ENCODE peak calls at places on chromosomes 7 and 10, in ten cellular contexts. One of them, this sample, is unnamed.

GRCh38 chr10:80855348-80855971 is 317.8 kb downstream of the SH2D4B start:
- DNase-seq in brain microvascular endothelial cell: no peak
- DNase-seq in MG63: no peak
- DNase-seq in AG09309: no peak
- DNase-seq in psoas muscle: no peak
- DNase-seq in A549: peak
- DNase-seq in SK-N-SH: peak
- DNase-seq in CD8-positive, alpha-beta T cell: no peak
- DNase-seq in MM.1S: peak
- DNase-seq in SJSA1: no peak
- DNase-seq in this sample: no peak

GRCh38 chr10:36114913-36115312 is 472.8 kb upstream of the FZD8 start:
- DNase-seq in AG09309: peak
- DNase-seq in CD8-positive, alpha-beta T cell: no peak
- DNase-seq in MG63: no peak
- DNase-seq in MM.1S: no peak
- DNase-seq in SJSA1: peak
- DNase-seq in brain microvascular endothelial cell: peak
- DNase-seq in psoas muscle: no peak
- DNase-seq in SK-N-SH: no peak
- DNase-seq in A549: peak
- DNase-seq in this sample: peak

GRCh38 chr10:28677889-28678686 is 767 bp downstream of the BAMBI start:
- DNase-seq in brain microvascular endothelial cell: no peak
- DNase-seq in psoas muscle: peak
- DNase-seq in SJSA1: peak
- DNase-seq in AG09309: no peak
- DNase-seq in MG63: peak
- DNase-seq in A549: no peak
- DNase-seq in MM.1S: peak
- DNase-seq in CD8-positive, alpha-beta T cell: no peak
- DNase-seq in SK-N-SH: peak
- DNase-seq in this sample: no peak

GRCh38 chr7:80060218-80060806 is 74.3 kb upstream of the GNAI1 start:
- DNase-seq in AG09309: peak
- DNase-seq in MG63: no peak
- DNase-seq in SK-N-SH: peak
- DNase-seq in MM.1S: peak
- DNase-seq in CD8-positive, alpha-beta T cell: no peak
- DNase-seq in SJSA1: peak
- DNase-seq in brain microvascular endothelial cell: no peak
- DNase-seq in psoas muscle: no peak
- DNase-seq in A549: peak
- DNase-seq in this sample: peak

GRCh38 chr10:52390388-52390787 is 76.3 kb downstream of the DKK1 start:
- DNase-seq in brain microvascular endothelial cell: no peak
- DNase-seq in MG63: no peak
- DNase-seq in MM.1S: no peak
- DNase-seq in SJSA1: no peak
- DNase-seq in CD8-positive, alpha-beta T cell: no peak
- DNase-seq in AG09309: no peak
- DNase-seq in SK-N-SH: no peak
- DNase-seq in A549: no peak
- DNase-seq in psoas muscle: no peak
- DNase-seq in this sample: no peak

GRCh38 chr7:158591944-158592343 is 4.3 kb upstream of the PTPRN2 start:
- DNase-seq in SJSA1: no peak
- DNase-seq in psoas muscle: no peak
- DNase-seq in CD8-positive, alpha-beta T cell: no peak
- DNase-seq in A549: no peak
- DNase-seq in brain microvascular endothelial cell: no peak
- DNase-seq in AG09309: no peak
- DNase-seq in SK-N-SH: no peak
- DNase-seq in MG63: no peak
- DNase-seq in MM.1S: no peak
- DNase-seq in this sample: no peak

GRCh38 chr10:91610444-91610843 is 22.4 kb downstream of the PPP1R3C start:
- DNase-seq in brain microvascular endothelial cell: no peak
- DNase-seq in SK-N-SH: no peak
- DNase-seq in A549: no peak
- DNase-seq in MG63: no peak
- DNase-seq in AG09309: no peak
- DNase-seq in SJSA1: peak
- DNase-seq in MM.1S: no peak
- DNase-seq in psoas muscle: no peak
- DNase-seq in CD8-positive, alpha-beta T cell: no peak
- DNase-seq in this sample: no peak

GRCh38 chr10:79182122-79182521 is 113.4 kb downstream of the ZMIZ1 start:
- DNase-seq in A549: no peak
- DNase-seq in CD8-positive, alpha-beta T cell: no peak
- DNase-seq in AG09309: no peak
- DNase-seq in SK-N-SH: no peak
- DNase-seq in MM.1S: no peak
- DNase-seq in SJSA1: no peak
- DNase-seq in psoas muscle: no peak
- DNase-seq in brain microvascular endothelial cell: no peak
- DNase-seq in MG63: no peak
- DNase-seq in this sample: no peak

GRCh38 chr7:45324683-45325237 is 167.2 kb downstream of the RAMP3 start:
- DNase-seq in SK-N-SH: no peak
- DNase-seq in AG09309: no peak
- DNase-seq in SJSA1: no peak
- DNase-seq in MM.1S: no peak
- DNase-seq in A549: no peak
- DNase-seq in MG63: no peak
- DNase-seq in brain microvascular endothelial cell: no peak
- DNase-seq in CD8-positive, alpha-beta T cell: no peak
- DNase-seq in psoas muscle: no peak
- DNase-seq in this sample: no peak

GRCh38 chr10:117936136-117936535 is 110.6 kb downstream of the RAB11FIP2 start:
- DNase-seq in brain microvascular endothelial cell: no peak
- DNase-seq in MG63: peak
- DNase-seq in CD8-positive, alpha-beta T cell: no peak
- DNase-seq in AG09309: peak
- DNase-seq in SK-N-SH: no peak
- DNase-seq in MM.1S: no peak
- DNase-seq in A549: no peak
- DNase-seq in psoas muscle: peak
- DNase-seq in SJSA1: no peak
- DNase-seq in this sample: peak

GRCh38 chr10:49610015-49610734 is at the start of gene SLC18A3:
- DNase-seq in psoas muscle: no peak
- DNase-seq in brain microvascular endothelial cell: no peak
- DNase-seq in AG09309: no peak
- DNase-seq in CD8-positive, alpha-beta T cell: no peak
- DNase-seq in SK-N-SH: peak
- DNase-seq in MG63: peak
- DNase-seq in MM.1S: no peak
- DNase-seq in SJSA1: no peak
- DNase-seq in A549: no peak
- DNase-seq in this sample: no peak

GRCh38 chr7:21730399-21730798 is 187.6 kb downstream of the DNAH11 start:
- DNase-seq in MG63: no peak
- DNase-seq in A549: no peak
- DNase-seq in AG09309: no peak
- DNase-seq in CD8-positive, alpha-beta T cell: no peak
- DNase-seq in brain microvascular endothelial cell: no peak
- DNase-seq in psoas muscle: no peak
- DNase-seq in SK-N-SH: no peak
- DNase-seq in MM.1S: no peak
- DNase-seq in SJSA1: no peak
- DNase-seq in this sample: no peak

GRCh38 chr10:69275444-69275843 is 2.9 kb upstream of the HK1 start:
- DNase-seq in AG09309: no peak
- DNase-seq in brain microvascular endothelial cell: no peak
- DNase-seq in CD8-positive, alpha-beta T cell: no peak
- DNase-seq in psoas muscle: no peak
- DNase-seq in SK-N-SH: no peak
- DNase-seq in SJSA1: no peak
- DNase-seq in A549: no peak
- DNase-seq in MM.1S: no peak
- DNase-seq in MG63: no peak
- DNase-seq in this sample: no peak

GRCh38 chr10:93601774-93602162 is 733 bp upstream of the RBP4 start:
- DNase-seq in brain microvascular endothelial cell: no peak
- DNase-seq in SJSA1: peak
- DNase-seq in psoas muscle: no peak
- DNase-seq in A549: no peak
- DNase-seq in CD8-positive, alpha-beta T cell: no peak
- DNase-seq in MG63: no peak
- DNase-seq in SK-N-SH: no peak
- DNase-seq in AG09309: no peak
- DNase-seq in MM.1S: no peak
- DNase-seq in this sample: no peak
- H3K4me3 ChIP-seq in brain microvascular endothelial cell: no peak
- H3K4me3 ChIP-seq in SJSA1: peak
- H3K4me3 ChIP-seq in psoas muscle: no peak
- H3K4me3 ChIP-seq in A549: peak
- H3K4me3 ChIP-seq in CD8-positive, alpha-beta T cell: no peak
- H3K4me3 ChIP-seq in MG63: peak
- H3K4me3 ChIP-seq in SK-N-SH: no peak
- H3K4me3 ChIP-seq in AG09309: no peak
- H3K4me3 ChIP-seq in MM.1S: no peak
- H3K4me3 ChIP-seq in this sample: no peak

GRCh38 chr10:100742067-100742771 is 3.2 kb upstream of the PAX2 start:
- DNase-seq in brain microvascular endothelial cell: no peak
- DNase-seq in psoas muscle: no peak
- DNase-seq in MG63: no peak
- DNase-seq in SJSA1: no peak
- DNase-seq in MM.1S: no peak
- DNase-seq in AG09309: no peak
- DNase-seq in CD8-positive, alpha-beta T cell: no peak
- DNase-seq in SK-N-SH: peak
- DNase-seq in A549: no peak
- DNase-seq in this sample: no peak

GRCh38 chr10:100744136-100744979 is 1.0 kb upstream of the PAX2 start:
- DNase-seq in MG63: no peak
- DNase-seq in psoas muscle: no peak
- DNase-seq in SJSA1: no peak
- DNase-seq in brain microvascular endothelial cell: no peak
- DNase-seq in A549: peak
- DNase-seq in MM.1S: no peak
- DNase-seq in SK-N-SH: peak
- DNase-seq in CD8-positive, alpha-beta T cell: no peak
- DNase-seq in AG09309: no peak
- DNase-seq in this sample: no peak

GRCh38 chr10:100744980-100745881 is at the start of gene PAX2:
- DNase-seq in CD8-positive, alpha-beta T cell: no peak
- DNase-seq in MG63: peak
- DNase-seq in MM.1S: peak
- DNase-seq in SK-N-SH: peak
- DNase-seq in psoas muscle: no peak
- DNase-seq in SJSA1: no peak
- DNase-seq in AG09309: no peak
- DNase-seq in brain microvascular endothelial cell: no peak
- DNase-seq in A549: peak
- DNase-seq in this sample: no peak

GRCh38 chr10:100742936-100743335 is 2.4 kb upstream of the PAX2 start:
- DNase-seq in brain microvascular endothelial cell: no peak
- DNase-seq in SJSA1: no peak
- DNase-seq in MG63: no peak
- DNase-seq in psoas muscle: no peak
- DNase-seq in MM.1S: no peak
- DNase-seq in SK-N-SH: no peak
- DNase-seq in AG09309: no peak
- DNase-seq in A549: no peak
- DNase-seq in CD8-positive, alpha-beta T cell: no peak
- DNase-seq in this sample: no peak

GRCh38 chr10:100743626-100744135 is 1.7 kb upstream of the PAX2 start:
- DNase-seq in SK-N-SH: peak
- DNase-seq in MM.1S: peak
- DNase-seq in MG63: peak
- DNase-seq in brain microvascular endothelial cell: no peak
- DNase-seq in A549: peak
- DNase-seq in SJSA1: no peak
- DNase-seq in CD8-positive, alpha-beta T cell: peak
- DNase-seq in psoas muscle: no peak
- DNase-seq in AG09309: no peak
- DNase-seq in this sample: no peak
- H3K4me3 ChIP-seq in SK-N-SH: no peak
- H3K4me3 ChIP-seq in MM.1S: no peak
- H3K4me3 ChIP-seq in MG63: no peak
- H3K4me3 ChIP-seq in brain microvascular endothelial cell: no peak
- H3K4me3 ChIP-seq in A549: peak
- H3K4me3 ChIP-seq in SJSA1: no peak
- H3K4me3 ChIP-seq in CD8-positive, alpha-beta T cell: no peak
- H3K4me3 ChIP-seq in psoas muscle: no peak
- H3K4me3 ChIP-seq in AG09309: no peak
- H3K4me3 ChIP-seq in this sample: no peak

GRCh38 chr10:101569838-101570763 is 18.0 kb downstream of the POLL start:
- DNase-seq in CD8-positive, alpha-beta T cell: peak
- DNase-seq in brain microvascular endothelial cell: peak
- DNase-seq in SJSA1: peak
- DNase-seq in A549: peak
- DNase-seq in AG09309: no peak
- DNase-seq in MM.1S: peak
- DNase-seq in MG63: peak
- DNase-seq in psoas muscle: peak
- DNase-seq in SK-N-SH: peak
- DNase-seq in this sample: no peak

GRCh38 chr10:101568054-101568745 is 19.9 kb downstream of the POLL start:
- DNase-seq in CD8-positive, alpha-beta T cell: no peak
- DNase-seq in psoas muscle: no peak
- DNase-seq in AG09309: no peak
- DNase-seq in MG63: no peak
- DNase-seq in SJSA1: no peak
- DNase-seq in brain microvascular endothelial cell: no peak
- DNase-seq in MM.1S: no peak
- DNase-seq in SK-N-SH: no peak
- DNase-seq in A549: no peak
- DNase-seq in this sample: no peak

GRCh38 chr10:101567165-101568006 is 20.7 kb downstream of the POLL start:
- DNase-seq in psoas muscle: no peak
- DNase-seq in MM.1S: no peak
- DNase-seq in MG63: no peak
- DNase-seq in A549: no peak
- DNase-seq in SJSA1: no peak
- DNase-seq in AG09309: no peak
- DNase-seq in SK-N-SH: no peak
- DNase-seq in CD8-positive, alpha-beta T cell: no peak
- DNase-seq in brain microvascular endothelial cell: no peak
- DNase-seq in this sample: no peak

GRCh38 chr10:101570764-101571572 is 17.1 kb downstream of the POLL start:
- DNase-seq in SJSA1: no peak
- DNase-seq in brain microvascular endothelial cell: no peak
- DNase-seq in MM.1S: no peak
- DNase-seq in AG09309: no peak
- DNase-seq in CD8-positive, alpha-beta T cell: no peak
- DNase-seq in SK-N-SH: peak
- DNase-seq in psoas muscle: no peak
- DNase-seq in MG63: no peak
- DNase-seq in A549: no peak
- DNase-seq in this sample: no peak

GRCh38 chr10:101569465-101569837 is 18.6 kb downstream of the POLL start:
- DNase-seq in MM.1S: no peak
- DNase-seq in psoas muscle: no peak
- DNase-seq in CD8-positive, alpha-beta T cell: no peak
- DNase-seq in AG09309: no peak
- DNase-seq in MG63: no peak
- DNase-seq in A549: no peak
- DNase-seq in brain microvascular endothelial cell: no peak
- DNase-seq in SK-N-SH: peak
- DNase-seq in SJSA1: no peak
- DNase-seq in this sample: no peak
- H3K4me3 ChIP-seq in MM.1S: peak
- H3K4me3 ChIP-seq in psoas muscle: peak
- H3K4me3 ChIP-seq in CD8-positive, alpha-beta T cell: peak
- H3K4me3 ChIP-seq in AG09309: peak
- H3K4me3 ChIP-seq in MG63: no peak
- H3K4me3 ChIP-seq in A549: peak
- H3K4me3 ChIP-seq in brain microvascular endothelial cell: peak
- H3K4me3 ChIP-seq in SK-N-SH: peak
- H3K4me3 ChIP-seq in SJSA1: no peak
- H3K4me3 ChIP-seq in this sample: peak

GRCh38 chr10:71029411-71029881 is 141.1 kb upstream of the PCBD1 start:
- DNase-seq in SK-N-SH: no peak
- DNase-seq in AG09309: no peak
- DNase-seq in psoas muscle: peak
- DNase-seq in MM.1S: no peak
- DNase-seq in CD8-positive, alpha-beta T cell: no peak
- DNase-seq in SJSA1: no peak
- DNase-seq in brain microvascular endothelial cell: no peak
- DNase-seq in A549: no peak
- DNase-seq in MG63: no peak
- DNase-seq in this sample: no peak
- H3K4me3 ChIP-seq in SK-N-SH: no peak
- H3K4me3 ChIP-seq in AG09309: no peak
- H3K4me3 ChIP-seq in psoas muscle: no peak
- H3K4me3 ChIP-seq in MM.1S: no peak
- H3K4me3 ChIP-seq in CD8-positive, alpha-beta T cell: no peak
- H3K4me3 ChIP-seq in SJSA1: no peak
- H3K4me3 ChIP-seq in brain microvascular endothelial cell: no peak
- H3K4me3 ChIP-seq in A549: no peak
- H3K4me3 ChIP-seq in MG63: no peak
- H3K4me3 ChIP-seq in this sample: no peak